ENCODE peak calls at places on chromosomes 2 and 18, in four cellular contexts. One of them, this sample, is unnamed.

GRCh38 chr2:217946071-217946470 is 56.7 kb downstream of the TNS1 start:
- DNase-seq in HepG2: no peak
- DNase-seq in K562: no peak
- DNase-seq in GM12878: no peak
- DNase-seq in this sample: peak; percentile 4

GRCh38 chr2:237738255-237738654 is 60.3 kb upstream of the RBM44 start:
- DNase-seq in HepG2: no peak
- DNase-seq in K562: no peak
- DNase-seq in GM12878: no peak
- DNase-seq in this sample: no peak

GRCh38 chr2:75527676-75528075 is 33.1 kb downstream of the EVA1A start:
- DNase-seq in K562: no peak
- DNase-seq in GM12878: no peak
- DNase-seq in HepG2: no peak
- DNase-seq in this sample: no peak

GRCh38 chr18:6146309-6146661 is 251.0 kb upstream of the TMEM200C start:
- DNase-seq in GM12878: no peak
- DNase-seq in HepG2: no peak
- DNase-seq in K562: no peak
- DNase-seq in this sample: no peak

GRCh38 chr2:28661589-28662001 is 90.0 kb upstream of the PPP1CB start:
- DNase-seq in GM12878: no peak
- DNase-seq in K562: no peak
- DNase-seq in HepG2: no peak
- DNase-seq in this sample: no peak

GRCh38 chr2:137381731-137382130 is 582.5 kb upstream of the HNMT start:
- DNase-seq in HepG2: no peak
- DNase-seq in K562: no peak
- DNase-seq in GM12878: no peak
- DNase-seq in this sample: no peak

GRCh38 chr2:218393750-218394290 is 5.8 kb upstream of the CTDSP1 start:
- DNase-seq in HepG2: no peak
- DNase-seq in GM12878: no peak
- DNase-seq in K562: peak; percentile 71
- DNase-seq in this sample: no peak

GRCh38 chr2:99615247-99615771 is 125.5 kb upstream of the REV1 start:
- DNase-seq in K562: no peak
- DNase-seq in HepG2: peak; percentile 33
- DNase-seq in GM12878: no peak
- DNase-seq in this sample: peak; percentile 47

GRCh38 chr18:12010187-12010802 is 29.0 kb downstream of the IMPA2 start:
- DNase-seq in K562: no peak
- DNase-seq in GM12878: no peak
- DNase-seq in HepG2: no peak
- DNase-seq in this sample: peak; percentile 22

GRCh38 chr18:68438983-68439382 is 275.9 kb downstream of the TMX3 start:
- DNase-seq in HepG2: no peak
- DNase-seq in GM12878: no peak
- DNase-seq in K562: no peak
- DNase-seq in this sample: no peak

GRCh38 chr2:155310589-155310988 is 612.1 kb downstream of the KCNJ3 start:
- DNase-seq in K562: no peak
- DNase-seq in GM12878: no peak
- DNase-seq in HepG2: peak; percentile 21
- DNase-seq in this sample: no peak

GRCh38 chr2:68251187-68251854 is 1.0 kb downstream of the PPP3R1 start:
- DNase-seq in HepG2: peak; percentile 84
- DNase-seq in GM12878: peak; percentile 64
- DNase-seq in K562: peak; percentile 61
- DNase-seq in this sample: peak; percentile 63

GRCh38 chr2:60268032-60268431 is 285.4 kb downstream of the BCL11A start:
- DNase-seq in K562: no peak
- DNase-seq in GM12878: no peak
- DNase-seq in HepG2: no peak
- DNase-seq in this sample: no peak

GRCh38 chr2:239950144-239950920 is 74.8 kb downstream of the NDUFA10 start:
- DNase-seq in K562: no peak
- DNase-seq in HepG2: no peak
- DNase-seq in GM12878: no peak
- DNase-seq in this sample: no peak

GRCh38 chr2:141062443-141062842 is 1068.4 kb downstream of the LRP1B start:
- DNase-seq in HepG2: no peak
- DNase-seq in K562: no peak
- DNase-seq in GM12878: no peak
- DNase-seq in this sample: no peak

GRCh38 chr2:203559640-203560039 is 24.5 kb upstream of the RAPH1 start:
- DNase-seq in K562: no peak
- DNase-seq in HepG2: no peak
- DNase-seq in GM12878: no peak
- DNase-seq in this sample: no peak

GRCh38 chr2:200762127-200762526 is 49.6 kb upstream of the BZW1 start:
- DNase-seq in HepG2: no peak
- DNase-seq in GM12878: no peak
- DNase-seq in K562: no peak
- DNase-seq in this sample: no peak

GRCh38 chr2:121570665-121571055 is 40.0 kb downstream of the RNU4ATAC start:
- DNase-seq in K562: no peak
- DNase-seq in HepG2: no peak
- DNase-seq in GM12878: no peak
- DNase-seq in this sample: no peak

GRCh38 chr2:231094671-231095346 is 30.0 kb downstream of the HTR2B start:
- DNase-seq in HepG2: no peak
- DNase-seq in K562: no peak
- DNase-seq in GM12878: no peak
- DNase-seq in this sample: no peak

GRCh38 chr18:74546751-74547530 is 12.6 kb downstream of the CNDP1 start:
- DNase-seq in K562: no peak
- DNase-seq in HepG2: no peak
- DNase-seq in GM12878: no peak
- DNase-seq in this sample: no peak
- TF ChIP-seq TCF7 in K562: no peak
- TF ChIP-seq TCF7 in HepG2: no peak
- TF ChIP-seq TCF7 in GM12878: no peak
- TF ChIP-seq TCF7 in this sample: no peak

DNA sequence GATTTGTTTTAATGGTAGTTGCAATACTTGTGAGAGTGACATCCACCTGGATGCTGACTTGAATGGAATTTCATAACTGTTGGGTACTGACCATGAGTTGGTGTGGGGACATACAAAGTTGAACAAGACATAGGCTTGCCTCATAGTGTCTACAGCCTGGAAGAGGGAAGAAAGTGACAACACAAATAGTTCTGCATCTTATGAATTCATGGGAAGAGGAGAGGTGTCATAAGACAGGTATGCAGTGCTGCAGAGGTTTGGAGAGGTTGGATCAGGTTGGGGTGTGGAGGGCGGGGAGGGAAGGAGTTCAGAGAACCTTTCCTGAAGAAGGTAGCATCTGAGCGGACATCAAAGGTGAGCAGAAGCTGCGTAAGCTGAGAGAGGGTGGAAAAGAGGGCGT is 44.0 kb downstream of the HRH4 start:
- DNase-seq in K562: no peak
- DNase-seq in HepG2: no peak
- DNase-seq in GM12878: no peak
- DNase-seq in this sample: no peak
- TF ChIP-seq TCF7 in K562: no peak
- TF ChIP-seq TCF7 in HepG2: no peak
- TF ChIP-seq TCF7 in GM12878: no peak
- TF ChIP-seq TCF7 in this sample: no peak

GRCh38 chr2:38464971-38465788 is 88.1 kb upstream of the ATL2 start:
- DNase-seq in K562: no peak
- DNase-seq in GM12878: no peak
- DNase-seq in HepG2: no peak
- DNase-seq in this sample: no peak

GRCh38 chr2:38460313-38460712 is 83.2 kb upstream of the ATL2 start:
- DNase-seq in K562: no peak
- DNase-seq in HepG2: no peak
- DNase-seq in GM12878: no peak
- DNase-seq in this sample: no peak

GRCh38 chr2:38463752-38464151 is 86.7 kb upstream of the ATL2 start:
- DNase-seq in HepG2: no peak
- DNase-seq in K562: no peak
- DNase-seq in GM12878: no peak
- DNase-seq in this sample: no peak

GRCh38 chr2:38461470-38461869 is 84.4 kb upstream of the ATL2 start:
- DNase-seq in HepG2: no peak
- DNase-seq in GM12878: no peak
- DNase-seq in K562: no peak
- DNase-seq in this sample: no peak

GRCh38 chr2:38462121-38462634 is 85.1 kb upstream of the ATL2 start:
- DNase-seq in GM12878: no peak
- DNase-seq in HepG2: no peak
- DNase-seq in K562: peak; percentile 46
- DNase-seq in this sample: no peak
- TF ChIP-seq TCF7 in GM12878: no peak
- TF ChIP-seq TCF7 in HepG2: no peak
- TF ChIP-seq TCF7 in K562: no peak
- TF ChIP-seq TCF7 in this sample: no peak

DNA sequence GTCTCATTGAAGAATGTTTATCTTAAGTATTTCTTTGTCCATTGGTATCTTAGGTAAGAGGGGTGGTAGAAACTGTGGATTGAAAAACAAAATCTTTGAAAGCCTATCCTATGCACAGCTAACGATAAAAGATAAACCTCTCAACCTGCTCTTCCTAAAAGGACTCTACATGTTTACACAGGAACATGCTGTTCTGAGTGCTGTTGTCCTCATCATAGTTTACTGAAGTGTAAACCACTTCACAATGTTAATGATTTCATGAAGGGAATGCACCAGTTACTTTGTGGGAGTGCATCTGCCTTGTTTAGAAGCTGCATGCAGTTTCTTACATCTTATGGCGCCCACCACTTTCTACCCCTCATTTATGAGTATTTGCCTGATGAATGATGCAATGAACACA is 1.2 kb downstream of the ACMSD start:
- DNase-seq in HepG2: no peak
- DNase-seq in K562: no peak
- DNase-seq in GM12878: no peak
- DNase-seq in this sample: no peak
- TF ChIP-seq TCF7 in HepG2: no peak
- TF ChIP-seq TCF7 in K562: no peak
- TF ChIP-seq TCF7 in GM12878: no peak
- TF ChIP-seq TCF7 in this sample: no peak

GRCh38 chr2:233252227-233252626 is 754 bp downstream of the ATG16L1 start:
- DNase-seq in K562: no peak
- DNase-seq in HepG2: no peak
- DNase-seq in GM12878: no peak
- DNase-seq in this sample: no peak
- TF ChIP-seq TCF7 in K562: no peak
- TF ChIP-seq TCF7 in HepG2: no peak
- TF ChIP-seq TCF7 in GM12878: no peak
- TF ChIP-seq TCF7 in this sample: no peak

DNA sequence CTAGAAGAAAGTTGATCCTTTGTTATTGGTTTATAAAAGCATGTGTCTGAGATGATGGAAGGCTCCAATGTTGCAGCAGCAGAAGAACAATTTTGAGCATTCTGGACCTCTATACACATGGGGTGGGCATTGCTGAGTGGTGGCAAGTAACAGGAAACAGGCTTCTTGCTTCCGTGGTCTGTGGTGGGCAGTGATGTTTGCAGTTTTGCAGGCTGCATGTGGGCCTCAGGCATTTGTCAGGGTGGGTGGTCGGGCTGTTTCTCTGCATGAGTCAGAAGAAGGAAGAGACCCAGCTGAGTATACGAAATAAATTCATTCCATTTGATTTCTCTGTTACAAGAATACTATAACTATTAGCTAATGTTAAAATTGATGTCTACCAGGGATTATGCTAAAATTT is 239.5 kb upstream of the COL3A1 start:
- DNase-seq in GM12878: no peak
- DNase-seq in HepG2: no peak
- DNase-seq in K562: no peak
- DNase-seq in this sample: peak; percentile 17
- TF ChIP-seq TCF7 in GM12878: no peak
- TF ChIP-seq TCF7 in HepG2: no peak
- TF ChIP-seq TCF7 in K562: no peak
- TF ChIP-seq TCF7 in this sample: no peak

GRCh38 chr2:2291500-2292260 is 39.4 kb downstream of the MYT1L start:
- DNase-seq in GM12878: no peak
- DNase-seq in HepG2: no peak
- DNase-seq in K562: peak; percentile 8
- DNase-seq in this sample: peak; percentile 71
- TF ChIP-seq TCF7 in GM12878: no peak
- TF ChIP-seq TCF7 in HepG2: no peak
- TF ChIP-seq TCF7 in K562: no peak
- TF ChIP-seq TCF7 in this sample: no peak

GRCh38 chr2:222105046-222105445 is 193.8 kb downstream of the PAX3 start:
- DNase-seq in HepG2: no peak
- DNase-seq in K562: no peak
- DNase-seq in GM12878: no peak
- DNase-seq in this sample: no peak

DNA sequence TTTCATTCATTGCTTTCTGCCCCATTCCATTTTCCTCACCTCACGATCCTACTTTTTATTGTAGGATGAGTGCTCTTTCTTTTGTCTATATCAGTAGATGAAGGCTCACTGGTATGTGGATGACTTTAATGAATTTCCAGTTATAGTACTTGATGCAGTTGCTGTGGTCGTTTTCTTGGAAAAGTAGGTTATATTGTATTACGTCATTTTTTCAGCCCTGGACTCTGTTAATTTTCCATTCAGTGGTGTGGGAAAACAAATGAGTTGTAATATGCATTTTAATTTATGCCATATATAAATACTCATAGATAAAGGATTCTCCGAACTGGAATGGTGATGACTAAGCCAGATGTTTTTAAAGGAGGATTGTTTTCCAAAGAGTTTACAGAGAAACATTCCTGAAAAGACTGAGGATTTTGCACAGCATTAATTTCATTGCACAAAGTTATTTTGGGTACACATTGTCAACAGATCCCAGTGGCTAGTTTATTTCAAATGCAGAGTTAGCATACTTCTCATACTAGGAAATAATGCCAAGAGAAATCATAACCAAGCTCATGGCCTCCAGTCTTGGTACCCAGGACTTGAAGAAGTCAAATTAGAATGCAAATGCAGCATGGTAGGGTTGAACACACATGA is 189.7 kb downstream of the PAX3 start:
- DNase-seq in HepG2: no peak
- DNase-seq in GM12878: no peak
- DNase-seq in K562: no peak
- DNase-seq in this sample: no peak
- TF ChIP-seq TCF7 in HepG2: no peak
- TF ChIP-seq TCF7 in GM12878: no peak
- TF ChIP-seq TCF7 in K562: no peak
- TF ChIP-seq TCF7 in this sample: no peak

This sample was measured in WTC11.